ENCODE peak calls at places on chromosome 17, in six cellular contexts. U, M, N, Q, Y and H are unnamed samples.

GRCh38 chr17:39209317-39210092 is 9.4 kb downstream of the RPL19 start:
- DNase-seq in U (peak), Y (peak), N (peak), Q (peak), M (no peak), H (peak)

GRCh38 chr17:70072900-70073299 is 2.1 kb upstream of the KCNJ16 start:
- DNase-seq in M (no peak), U (no peak), Q (no peak), Y (no peak), N (no peak), H (no peak)

GRCh38 chr17:10879110-10879509 is 41.2 kb upstream of the PIRT start:
- DNase-seq in Y (no peak), N (peak), U (no peak), M (no peak), Q (no peak), H (no peak)

GRCh38 chr17:58643147-58643546 is 48.7 kb downstream of the TEX14 start:
- DNase-seq in N (no peak), Y (no peak), Q (no peak), U (peak), M (no peak), H (no peak)

GRCh38 chr17:68684860-68685493 is 83.8 kb upstream of the FAM20A start:
- DNase-seq in M (no peak), Y (no peak), U (peak), N (no peak), Q (no peak), H (no peak)

GRCh38 chr17:45584092-45585036 is 93.8 kb upstream of the PLEKHM1 start:
- DNase-seq in Y (peak), N (peak), M (no peak), U (peak), Q (peak), H (peak)

GRCh38 chr17:28717578-28718316 is at the start of gene RAB34:
- DNase-seq in M (peak), N (peak), U (peak), Y (peak), Q (no peak), H (peak)

GRCh38 chr17:30530346-30531025 is 53.3 kb downstream of the GOSR1 start:
- DNase-seq in M (no peak), U (peak), Y (no peak), N (no peak), Q (no peak), H (no peak)

GRCh38 chr17:56808503-56808902 is 25.2 kb downstream of the C17orf67 start:
- DNase-seq in U (no peak), M (no peak), Y (no peak), N (no peak), Q (no peak), H (no peak)

GRCh38 chr17:63969278-63969677 is 3.4 kb downstream of the SCN4A start:
- DNase-seq in U (no peak), Q (no peak), M (no peak), Y (no peak), N (no peak), H (no peak)

GRCh38 chr17:5391678-5392077 is 27.8 kb downstream of the NUP88 start:
- DNase-seq in N (no peak), Q (no peak), M (no peak), Y (no peak), U (no peak), H (no peak)

GRCh38 chr17:57735230-57735629 is 9.9 kb downstream of the CCDC182 start:
- DNase-seq in Y (peak), Q (no peak), U (no peak), N (no peak), M (no peak), H (no peak)

GRCh38 chr17:34252890-34253525 is 2.1 kb upstream of the CCL2 start:
- DNase-seq in U (no peak), Q (no peak), M (no peak), Y (no peak), N (no peak), H (no peak)

GRCh38 chr17:78120971-78121800 is 7.4 kb downstream of the TMC6 start:
- DNase-seq in U (no peak), Y (no peak), M (no peak), N (no peak), Q (peak), H (peak)

GRCh38 chr17:35732806-35733136 is 1.3 kb downstream of the RASL10B start:
- DNase-seq in Q (no peak), N (no peak), U (no peak), M (no peak), Y (no peak), H (no peak)

GRCh38 chr17:29941334-29941733 is at the start of gene EFCAB5:
- DNase-seq in Q (no peak), U (no peak), Y (no peak), N (no peak), M (no peak), H (no peak)

GRCh38 chr17:11908711-11909146 is 88.5 kb downstream of the ZNF18 start:
- DNase-seq in N (no peak), Y (no peak), Q (no peak), M (no peak), U (no peak), H (no peak)

GRCh38 chr17:58516644-58517377 is 2.4 kb upstream of the MTMR4 start:
- DNase-seq in Q (no peak), Y (no peak), N (no peak), U (no peak), M (no peak), H (no peak)

GRCh38 chr17:3754458-3755334 is 31.0 kb downstream of the HASPIN start:
- DNase-seq in Y (peak), N (no peak), Q (peak), U (peak), M (no peak), H (peak)

GRCh38 chr17:50949128-50950001 is 83.2 kb upstream of the TOB1 start:
- DNase-seq in Y (peak), U (no peak), M (no peak), N (no peak), Q (no peak), H (no peak)

GRCh38 chr17:45852535-45853297 is 8.0 kb downstream of the SPPL2C start:
- DNase-seq in M (no peak), N (no peak), Y (peak), Q (peak), U (peak), H (no peak)

GRCh38 chr17:29749045-29749825 is 126.5 kb upstream of the CORO6 start:
- DNase-seq in U (no peak), M (no peak), Q (no peak), N (no peak), Y (no peak), H (no peak)

GRCh38 chr17:5508855-5509254 is 22.5 kb downstream of the MIS12 start:
- DNase-seq in U (no peak), Q (no peak), N (no peak), M (no peak), Y (no peak), H (no peak)

GRCh38 chr17:64599187-64599676 is 62.9 kb downstream of the SMURF2 start:
- DNase-seq in M (no peak), U (no peak), N (no peak), Y (peak), Q (peak), H (peak)

GRCh38 chr17:1197781-1198490 is 18.2 kb upstream of the ABR start:
- DNase-seq in Y (peak), Q (peak), U (no peak), N (peak), M (no peak), H (peak)
- TF ChIP-seq CTCF in Y (no peak), Q (no peak), U (no peak), N (no peak), M (no peak), H (no peak)

GRCh38 chr17:44398692-44399691 is 9.5 kb upstream of the ITGA2B start:
- DNase-seq in Q (no peak), Y (no peak), U (no peak), M (no peak), N (no peak), H (no peak)

GRCh38 chr17:44397479-44398440 is 8.3 kb upstream of the ITGA2B start:
- DNase-seq in Q (no peak), Y (no peak), N (no peak), M (no peak), U (no peak), H (no peak)

GRCh38 chr17:44396946-44397345 is 7.5 kb upstream of the ITGA2B start:
- DNase-seq in Y (no peak), Q (no peak), U (no peak), N (no peak), M (no peak), H (no peak)

GRCh38 chr17:44402564-44403172 is 13.2 kb upstream of the ITGA2B start:
- DNase-seq in N (no peak), Y (no peak), Q (no peak), M (no peak), U (no peak), H (no peak)

GRCh38 chr17:44400226-44400847 is 10.9 kb upstream of the ITGA2B start:
- DNase-seq in U (peak), N (no peak), Q (no peak), M (no peak), Y (no peak), H (no peak)
- TF ChIP-seq CTCF in U (peak), N (peak), Q (no peak), M (peak), Y (peak), H (no peak)

DNA sequence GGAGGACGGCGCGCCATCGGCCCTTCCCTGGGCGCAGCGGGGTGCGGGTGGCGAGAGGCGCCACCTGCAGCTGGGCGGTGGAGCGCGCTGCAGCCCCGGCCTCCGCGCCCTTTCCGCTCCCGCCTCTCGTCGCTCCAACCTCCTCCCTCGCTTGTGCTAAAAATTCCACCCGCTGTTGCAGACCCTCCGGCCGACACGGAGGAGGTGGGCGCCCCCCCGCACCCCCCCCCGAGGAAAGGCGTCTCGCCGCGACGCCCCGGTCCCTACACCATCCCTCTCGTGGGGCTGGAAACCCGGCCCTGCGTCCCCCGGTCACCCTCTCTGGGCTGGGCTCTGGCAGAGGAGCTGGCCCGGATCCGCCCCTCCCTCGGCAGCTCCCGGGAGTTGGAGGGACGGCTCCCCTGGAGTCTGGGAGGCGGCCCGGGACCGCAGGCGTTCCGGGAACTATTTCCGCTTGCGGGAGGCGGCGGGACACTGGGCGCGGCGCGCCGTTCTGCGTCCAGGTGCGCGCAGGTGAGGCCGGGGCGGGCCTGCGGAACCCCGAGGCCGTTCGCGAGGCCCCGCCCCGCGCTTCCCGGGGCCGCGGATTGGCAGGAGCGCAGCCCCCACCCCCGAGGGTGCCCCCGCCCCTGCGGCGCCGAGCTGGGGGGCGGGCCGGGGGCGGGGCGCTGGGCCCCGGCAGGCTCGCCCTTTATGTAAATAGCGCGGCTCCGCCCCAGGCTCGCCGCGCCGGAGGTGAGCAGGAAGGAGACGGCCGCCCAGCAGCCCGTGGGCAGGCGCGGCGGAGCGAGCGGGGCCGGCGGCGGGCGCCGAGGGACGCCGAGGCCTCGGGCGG is at the start of gene LLGL2:
- DNase-seq in Q (peak), U (no peak), M (no peak), N (peak), Y (peak), H (peak)
- TF ChIP-seq CTCF in Q (peak), U (no peak), M (peak), N (peak), Y (peak), H (no peak)

GRCh38 chr17:61397086-61397842 is 2.4 kb upstream of the TBX2 start:
- DNase-seq in N (no peak), M (no peak), Y (peak), Q (no peak), U (no peak), H (no peak)
- TF ChIP-seq CTCF in N (no peak), M (peak), Y (no peak), Q (no peak), U (peak), H (no peak)

GRCh38 chr17:27624555-27624954 is 6.4 kb upstream of the LGALS9 start:
- DNase-seq in U (no peak), M (no peak), Q (no peak), Y (no peak), N (no peak), H (no peak)
- TF ChIP-seq CTCF in U (no peak), M (no peak), Q (no peak), Y (no peak), N (no peak), H (no peak)

DNA sequence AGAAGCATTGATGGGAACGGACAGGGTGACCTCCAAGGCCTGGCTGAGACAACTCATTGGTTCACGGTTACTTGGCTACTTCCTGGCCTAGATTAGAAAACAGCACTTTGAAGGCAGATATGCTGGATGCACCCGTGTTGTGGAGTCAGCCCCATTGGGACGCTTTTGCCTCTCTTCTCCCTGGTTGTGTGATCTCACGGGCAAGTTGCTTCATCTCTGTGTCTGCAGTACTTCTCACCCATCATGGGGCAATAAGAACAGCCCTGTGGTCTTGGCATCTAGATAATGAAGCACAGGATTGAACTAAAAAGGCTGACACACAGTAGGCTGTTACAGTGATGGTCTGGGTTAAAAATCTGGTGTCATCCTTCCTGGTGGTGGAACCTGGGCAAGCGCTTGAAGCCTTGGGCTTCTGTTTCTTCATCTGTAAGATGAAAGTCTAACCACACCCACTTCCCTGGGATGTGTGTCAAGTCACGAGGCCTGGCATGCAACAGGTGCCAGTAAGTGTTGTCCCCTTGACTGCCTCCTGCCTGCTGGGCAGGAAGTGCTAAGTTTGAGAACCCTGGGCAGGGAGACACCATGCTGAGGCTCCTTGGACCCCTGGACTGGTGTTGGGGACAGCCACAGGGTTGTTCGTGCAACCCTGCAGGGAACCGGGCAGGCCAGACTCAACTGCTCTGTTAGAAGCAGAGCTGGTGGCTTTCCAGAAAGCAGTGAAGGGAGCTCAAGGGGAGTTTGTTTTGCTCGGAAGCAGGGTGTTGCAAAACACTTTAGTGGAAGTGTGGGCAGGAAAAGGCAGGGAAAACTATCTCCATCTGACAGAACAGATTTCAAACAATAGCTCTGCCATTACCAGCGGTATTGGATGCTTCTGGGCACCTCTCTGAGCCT is 6.0 kb upstream of the MAP2K3 start:
- DNase-seq in Y (no peak), U (no peak), Q (peak), M (no peak), N (peak), H (no peak)
- TF ChIP-seq CTCF in Y (no peak), U (no peak), Q (no peak), M (no peak), N (no peak), H (no peak)

GRCh38 chr17:47624727-47625068 is 25.0 kb upstream of the KPNB1 start:
- DNase-seq in U (no peak), M (no peak), Y (no peak), N (no peak), Q (no peak), H (no peak)

GRCh38 chr17:47618416-47618815 is 31.3 kb upstream of the KPNB1 start:
- DNase-seq in N (no peak), M (no peak), Y (no peak), U (peak), Q (no peak), H (no peak)

GRCh38 chr17:47622179-47622549 is 27.6 kb upstream of the KPNB1 start:
- DNase-seq in Y (no peak), M (no peak), U (no peak), Q (no peak), N (no peak), H (no peak)

GRCh38 chr17:47620503-47621245 is 29.0 kb upstream of the KPNB1 start:
- DNase-seq in N (no peak), Q (no peak), M (no peak), U (no peak), Y (no peak), H (no peak)

DNA sequence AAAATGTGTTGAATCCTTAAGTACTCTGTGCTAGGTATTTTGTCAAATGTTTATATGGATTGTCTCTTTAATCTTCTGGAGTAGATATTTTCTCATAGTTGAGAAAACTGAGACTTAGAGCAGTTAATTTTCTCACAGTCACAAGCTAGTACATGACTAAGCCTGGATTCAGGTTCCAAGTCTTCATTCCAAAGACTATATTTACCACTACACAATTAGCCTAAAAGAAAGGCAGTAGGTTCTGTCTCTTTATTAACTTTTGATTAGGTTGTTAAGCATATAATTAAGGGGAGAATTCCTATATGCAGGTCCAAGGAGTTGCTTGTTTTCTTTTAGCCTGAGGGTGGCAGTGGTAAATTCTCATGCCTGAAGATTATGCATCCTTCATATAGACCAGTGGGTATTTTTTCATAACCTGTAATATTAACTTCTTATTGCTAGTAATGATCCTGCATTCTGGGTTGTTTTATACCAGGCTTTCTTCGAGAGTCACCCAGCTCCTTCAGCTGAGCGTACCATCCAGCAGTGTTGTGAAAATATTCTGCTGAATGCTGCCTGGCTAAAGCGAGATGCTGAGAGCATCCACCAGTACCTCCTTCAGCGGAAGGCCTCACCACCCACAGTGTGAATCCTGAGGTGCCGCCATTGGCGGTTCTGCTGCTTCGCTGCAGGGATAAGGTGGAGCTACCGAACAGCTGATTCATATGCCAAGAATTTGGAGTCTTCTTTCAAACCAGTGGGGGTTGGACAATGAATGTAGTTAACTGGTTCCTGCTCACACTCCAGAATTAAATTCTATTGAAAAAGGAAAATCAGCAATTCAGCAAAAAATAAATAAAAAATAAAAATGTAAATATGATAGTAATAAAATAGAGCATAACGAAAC is 28.2 kb upstream of the KPNB1 start:
- DNase-seq in M (peak), U (peak), Y (no peak), N (no peak), Q (no peak), H (no peak)
- TF ChIP-seq CTCF in M (no peak), U (peak), Y (no peak), N (no peak), Q (no peak), H (no peak)

DNA sequence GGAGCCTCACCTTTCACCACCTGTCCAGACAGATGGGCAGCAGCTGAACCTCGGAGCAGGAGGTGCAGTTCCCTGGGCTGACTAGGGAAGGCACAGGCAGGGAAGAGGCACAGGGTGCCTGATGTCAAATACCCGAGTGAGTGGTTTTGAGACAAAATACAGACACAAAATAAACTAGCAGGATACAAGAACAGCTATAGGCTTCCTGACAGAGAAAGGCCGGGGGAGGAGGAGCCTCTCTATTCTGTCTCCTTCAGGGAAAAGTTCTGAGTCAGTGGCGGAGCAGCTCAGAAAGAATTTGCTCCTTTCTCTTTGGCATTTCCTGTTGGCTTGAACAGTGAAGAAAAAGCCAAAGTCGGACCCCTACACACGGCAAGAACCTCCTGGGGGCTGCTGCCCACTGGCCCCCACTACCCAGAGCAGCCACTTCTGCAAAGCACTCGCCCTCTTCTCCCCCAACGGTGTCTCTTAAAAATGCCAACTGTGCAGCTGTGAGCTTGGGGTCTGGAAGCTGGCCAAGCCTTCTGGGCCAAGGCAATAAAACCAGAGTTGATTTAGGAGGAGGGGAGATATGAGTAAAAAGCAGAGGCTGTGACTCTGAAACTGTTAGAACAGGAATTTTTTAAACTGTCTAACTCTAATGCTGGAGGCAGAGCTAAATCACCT is 14.4 kb upstream of the FAAP100 start:
- DNase-seq in U (peak), M (peak), Q (no peak), N (peak), Y (no peak), H (no peak)
- TF ChIP-seq CTCF in U (no peak), M (no peak), Q (no peak), N (no peak), Y (no peak), H (no peak)